ENCODE peak calls at places on chromosomes 2 and 18, in four cellular contexts. X, R, K and L are unnamed samples.

GRCh38 chr2:393711-394696 is 106.1 kb upstream of the ALKAL2 start:
- DNase-seq in R (peak), K (no peak), X (peak), L (no peak)

GRCh38 chr2:1715184-1716012 is 28.9 kb downstream of the PXDN start:
- DNase-seq in X (no peak), K (no peak), R (no peak), L (no peak)

GRCh38 chr2:189829092-189829843 is 45.0 kb downstream of the PMS1 start:
- DNase-seq in R (no peak), K (no peak), X (no peak), L (no peak)

GRCh38 chr2:29042581-29043075 is 31.7 kb downstream of the PCARE start:
- DNase-seq in K (no peak), R (no peak), X (no peak), L (no peak)

GRCh38 chr18:54260376-54261072 is 8.8 kb upstream of the POLI start:
- DNase-seq in R (no peak), K (no peak), X (no peak), L (no peak)

GRCh38 chr2:68548396-68548795 is 81.0 kb downstream of the APLF start:
- DNase-seq in X (no peak), R (no peak), K (no peak), L (no peak)

GRCh38 chr2:41934323-41935003 is 113.4 kb upstream of the PKDCC start:
- DNase-seq in X (no peak), R (peak), K (no peak), L (no peak)

GRCh38 chr2:164523026-164523425 is 98.3 kb downstream of the GRB14 start:
- DNase-seq in K (no peak), X (no peak), R (no peak), L (no peak)

GRCh38 chr2:211836409-211836808 is 702.2 kb downstream of the ERBB4 start:
- DNase-seq in R (no peak), X (no peak), K (no peak), L (no peak)

GRCh38 chr2:168949324-168949723 is 48.2 kb downstream of the G6PC2 start:
- DNase-seq in K (no peak), X (no peak), R (no peak), L (no peak)

GRCh38 chr2:204662956-204663355 is 117.7 kb downstream of the PARD3B start:
- DNase-seq in K (no peak), X (no peak), R (no peak), L (no peak)

GRCh38 chr2:149040451-149040850 is 2.0 kb downstream of the LYPD6B start:
- DNase-seq in X (peak), K (no peak), R (no peak), L (no peak)

GRCh38 chr2:236086971-236087465 is 81.2 kb downstream of the GBX2 start:
- DNase-seq in R (no peak), K (no peak), X (peak), L (no peak)

GRCh38 chr2:11500702-11501303 is 33.0 kb upstream of the GREB1 start:
- DNase-seq in R (no peak), K (no peak), X (no peak), L (no peak)

GRCh38 chr2:180971811-180972210 is 8.6 kb upstream of the UBE2E3 start:
- DNase-seq in K (no peak), X (no peak), R (no peak), L (no peak)